ENCODE peak calls at places on chromosome 3, in five cellular contexts. One of them, this sample, is unnamed.

GRCh38 chr3:23629181-23629893 is 176.4 kb upstream of the UBE2E1 start:
- DNase-seq in mesothelial cell of epicardium: no peak
- DNase-seq in non-pigmented ciliary epithelial cell: no peak
- DNase-seq in lung microvascular endothelial cell: no peak
- DNase-seq in LoVo: peak
- DNase-seq in this sample: no peak

GRCh38 chr3:146746190-146746589 is 141.0 kb upstream of the PLSCR5 start:
- DNase-seq in mesothelial cell of epicardium: no peak
- DNase-seq in non-pigmented ciliary epithelial cell: peak
- DNase-seq in lung microvascular endothelial cell: peak
- DNase-seq in LoVo: no peak
- DNase-seq in this sample: no peak

GRCh38 chr3:24259901-24260512 is 234.6 kb downstream of the THRB start:
- DNase-seq in mesothelial cell of epicardium: no peak
- DNase-seq in non-pigmented ciliary epithelial cell: peak
- DNase-seq in lung microvascular endothelial cell: no peak
- DNase-seq in LoVo: no peak
- DNase-seq in this sample: no peak

GRCh38 chr3:82715091-82715856 is 953.8 kb upstream of the GBE1 start:
- DNase-seq in mesothelial cell of epicardium: no peak
- DNase-seq in non-pigmented ciliary epithelial cell: no peak
- DNase-seq in lung microvascular endothelial cell: no peak
- DNase-seq in LoVo: no peak
- DNase-seq in this sample: no peak

GRCh38 chr3:73235768-73236167 is 174.3 kb downstream of the EBLN2 start:
- DNase-seq in mesothelial cell of epicardium: no peak
- DNase-seq in non-pigmented ciliary epithelial cell: no peak
- DNase-seq in lung microvascular endothelial cell: no peak
- DNase-seq in LoVo: no peak
- DNase-seq in this sample: no peak

GRCh38 chr3:44077267-44077666 is 164.4 kb upstream of the TOPAZ1 start:
- DNase-seq in mesothelial cell of epicardium: no peak
- DNase-seq in non-pigmented ciliary epithelial cell: no peak
- DNase-seq in lung microvascular endothelial cell: peak
- DNase-seq in LoVo: no peak
- DNase-seq in this sample: no peak

GRCh38 chr3:14511971-14512943 is 27.9 kb downstream of the GRIP2 start:
- DNase-seq in mesothelial cell of epicardium: no peak
- DNase-seq in non-pigmented ciliary epithelial cell: no peak
- DNase-seq in lung microvascular endothelial cell: no peak
- DNase-seq in LoVo: no peak
- DNase-seq in this sample: no peak

GRCh38 chr3:72018339-72018984 is 233.5 kb upstream of the PROK2 start:
- DNase-seq in mesothelial cell of epicardium: no peak
- DNase-seq in non-pigmented ciliary epithelial cell: no peak
- DNase-seq in lung microvascular endothelial cell: peak
- DNase-seq in LoVo: no peak
- DNase-seq in this sample: no peak

GRCh38 chr3:150345021-150345538 is 63.0 kb upstream of the TSC22D2 start:
- DNase-seq in mesothelial cell of epicardium: no peak
- DNase-seq in non-pigmented ciliary epithelial cell: no peak
- DNase-seq in lung microvascular endothelial cell: no peak
- DNase-seq in LoVo: peak
- DNase-seq in this sample: no peak

GRCh38 chr3:141487419-141488345 is 855 bp downstream of the RASA2 start:
- DNase-seq in mesothelial cell of epicardium: peak
- DNase-seq in non-pigmented ciliary epithelial cell: no peak
- DNase-seq in lung microvascular endothelial cell: peak
- DNase-seq in LoVo: peak
- DNase-seq in this sample: peak

GRCh38 chr3:16496408-16497222 is 16.9 kb downstream of the RFTN1 start:
- DNase-seq in mesothelial cell of epicardium: no peak
- DNase-seq in non-pigmented ciliary epithelial cell: no peak
- DNase-seq in lung microvascular endothelial cell: no peak
- DNase-seq in LoVo: no peak
- DNase-seq in this sample: no peak

GRCh38 chr3:127220497-127220896 is 27.6 kb downstream of the PRR23E start:
- DNase-seq in mesothelial cell of epicardium: no peak
- DNase-seq in non-pigmented ciliary epithelial cell: no peak
- DNase-seq in lung microvascular endothelial cell: no peak
- DNase-seq in LoVo: no peak
- DNase-seq in this sample: no peak

GRCh38 chr3:58783845-58784244 is 117.3 kb upstream of the FAM3D start:
- DNase-seq in mesothelial cell of epicardium: no peak
- DNase-seq in non-pigmented ciliary epithelial cell: no peak
- DNase-seq in lung microvascular endothelial cell: no peak
- DNase-seq in LoVo: no peak
- DNase-seq in this sample: no peak

GRCh38 chr3:48038971-48039481 is 22.8 kb upstream of the MAP4 start:
- DNase-seq in mesothelial cell of epicardium: no peak
- DNase-seq in non-pigmented ciliary epithelial cell: no peak
- DNase-seq in lung microvascular endothelial cell: peak
- DNase-seq in LoVo: no peak
- DNase-seq in this sample: no peak

GRCh38 chr3:15204005-15204404 is 2.0 kb upstream of the CAPN7 start:
- DNase-seq in mesothelial cell of epicardium: no peak
- DNase-seq in non-pigmented ciliary epithelial cell: no peak
- DNase-seq in lung microvascular endothelial cell: no peak
- DNase-seq in LoVo: no peak
- DNase-seq in this sample: no peak

GRCh38 chr3:192130534-192131132 is 596.7 kb downstream of the FGF12 start:
- DNase-seq in mesothelial cell of epicardium: no peak
- DNase-seq in non-pigmented ciliary epithelial cell: peak
- DNase-seq in lung microvascular endothelial cell: peak
- DNase-seq in LoVo: peak
- DNase-seq in this sample: peak

GRCh38 chr3:50237133-50237651 is 1.2 kb downstream of the GNAI2 start:
- DNase-seq in mesothelial cell of epicardium: no peak
- DNase-seq in non-pigmented ciliary epithelial cell: no peak
- DNase-seq in lung microvascular endothelial cell: no peak
- DNase-seq in LoVo: no peak
- DNase-seq in this sample: peak

GRCh38 chr3:146128939-146129338 is 32.0 kb downstream of the PLOD2 start:
- DNase-seq in mesothelial cell of epicardium: no peak
- DNase-seq in non-pigmented ciliary epithelial cell: no peak
- DNase-seq in lung microvascular endothelial cell: no peak
- DNase-seq in LoVo: no peak
- DNase-seq in this sample: no peak

GRCh38 chr3:13411186-13411860 is 8.8 kb downstream of the NUP210 start:
- DNase-seq in mesothelial cell of epicardium: no peak
- DNase-seq in non-pigmented ciliary epithelial cell: no peak
- DNase-seq in lung microvascular endothelial cell: no peak
- DNase-seq in LoVo: no peak
- DNase-seq in this sample: no peak

GRCh38 chr3:58249358-58250092 is 11.9 kb downstream of the ABHD6 start:
- DNase-seq in mesothelial cell of epicardium: no peak
- DNase-seq in non-pigmented ciliary epithelial cell: no peak
- DNase-seq in lung microvascular endothelial cell: peak
- DNase-seq in LoVo: no peak
- DNase-seq in this sample: no peak

GRCh38 chr3:151460774-151461450 is at the start of gene IGSF10:
- DNase-seq in mesothelial cell of epicardium: no peak
- DNase-seq in non-pigmented ciliary epithelial cell: no peak
- DNase-seq in lung microvascular endothelial cell: no peak
- DNase-seq in LoVo: no peak
- DNase-seq in this sample: no peak

GRCh38 chr3:122621112-122621511 is 43.7 kb downstream of the PARP15 start:
- DNase-seq in mesothelial cell of epicardium: no peak
- DNase-seq in non-pigmented ciliary epithelial cell: no peak
- DNase-seq in lung microvascular endothelial cell: no peak
- DNase-seq in LoVo: no peak
- DNase-seq in this sample: no peak

This sample was measured in H1.